ENCODE peak calls at places on chromosomes 16 and 17, in six cellular contexts. One of them, this sample, is unnamed.
A peak's percentile ranks its signal among the peaks of the same experiment; 100 is the strongest.

GRCh38 chr17:32123782-32124181 is 18.5 kb upstream of the RHOT1 start:
- DNase-seq in ovary: no peak
- DNase-seq in SJSA1: peak; percentile 47
- DNase-seq in tibial artery: no peak
- DNase-seq in GM23248: no peak
- DNase-seq in HCT116: no peak
- DNase-seq in this sample: no peak

GRCh38 chr16:54473201-54473993 is 186.8 kb upstream of the IRX3 start:
- DNase-seq in ovary: no peak
- DNase-seq in SJSA1: no peak
- DNase-seq in tibial artery: no peak
- DNase-seq in GM23248: peak; percentile 23
- DNase-seq in HCT116: no peak
- DNase-seq in this sample: no peak

GRCh38 chr17:73404246-73404645 is 92.4 kb upstream of the CDC42EP4 start:
- DNase-seq in ovary: no peak
- DNase-seq in SJSA1: no peak
- DNase-seq in tibial artery: no peak
- DNase-seq in GM23248: no peak
- DNase-seq in HCT116: no peak
- DNase-seq in this sample: peak; percentile 35

GRCh38 chr16:27967169-27967568 is 96.3 kb downstream of the GSG1L start:
- DNase-seq in ovary: no peak
- DNase-seq in SJSA1: no peak
- DNase-seq in tibial artery: no peak
- DNase-seq in GM23248: no peak
- DNase-seq in HCT116: no peak
- DNase-seq in this sample: no peak

GRCh38 chr17:60315650-60316049 is 76.3 kb downstream of the USP32 start:
- DNase-seq in ovary: no peak
- DNase-seq in SJSA1: no peak
- DNase-seq in tibial artery: no peak
- DNase-seq in GM23248: no peak
- DNase-seq in HCT116: no peak
- DNase-seq in this sample: no peak

GRCh38 chr16:50881331-50881830 is 139.5 kb downstream of the CYLD start:
- DNase-seq in ovary: no peak
- DNase-seq in SJSA1: peak; percentile 7
- DNase-seq in tibial artery: no peak
- DNase-seq in GM23248: peak; percentile 15
- DNase-seq in HCT116: no peak
- DNase-seq in this sample: no peak

GRCh38 chr16:2719328-2720062 is 529 bp downstream of the PRSS27 start:
- DNase-seq in ovary: peak; percentile 37
- DNase-seq in SJSA1: no peak
- DNase-seq in tibial artery: peak; percentile 55
- DNase-seq in GM23248: no peak
- DNase-seq in HCT116: no peak
- DNase-seq in this sample: peak; percentile 69

GRCh38 chr17:9976283-9977009 is 71.4 kb upstream of the RCVRN start:
- DNase-seq in ovary: no peak
- DNase-seq in SJSA1: no peak
- DNase-seq in tibial artery: no peak
- DNase-seq in GM23248: no peak
- DNase-seq in HCT116: no peak
- DNase-seq in this sample: no peak

GRCh38 chr17:13884347-13884746 is 185.0 kb upstream of the COX10 start:
- DNase-seq in ovary: no peak
- DNase-seq in SJSA1: no peak
- DNase-seq in tibial artery: no peak
- DNase-seq in GM23248: no peak
- DNase-seq in HCT116: no peak
- DNase-seq in this sample: no peak

GRCh38 chr17:83177611-83178532 is 98.5 kb downstream of the METRNL start:
- DNase-seq in ovary: peak; percentile 35
- DNase-seq in SJSA1: no peak
- DNase-seq in tibial artery: no peak
- DNase-seq in GM23248: no peak
- DNase-seq in HCT116: no peak
- DNase-seq in this sample: peak; percentile 70

GRCh38 chr17:50787106-50787505 is 19.8 kb upstream of the ANKRD40CL start:
- DNase-seq in ovary: no peak
- DNase-seq in SJSA1: no peak
- DNase-seq in tibial artery: no peak
- DNase-seq in GM23248: no peak
- DNase-seq in HCT116: no peak
- DNase-seq in this sample: no peak

GRCh38 chr17:79874329-79874981 is 35.2 kb upstream of the CBX4 start:
- DNase-seq in ovary: no peak
- DNase-seq in SJSA1: peak; percentile 42
- DNase-seq in tibial artery: no peak
- DNase-seq in GM23248: peak; percentile 40
- DNase-seq in HCT116: peak; percentile 72
- DNase-seq in this sample: peak; percentile 85

GRCh38 chr17:58183514-58183913 is 9.0 kb upstream of the EPX start:
- DNase-seq in ovary: no peak
- DNase-seq in SJSA1: no peak
- DNase-seq in tibial artery: no peak
- DNase-seq in GM23248: no peak
- DNase-seq in HCT116: no peak
- DNase-seq in this sample: no peak
- H3K27ac ChIP-seq in ovary: no peak overlapping the region
- H3K27ac ChIP-seq in SJSA1: no peak overlapping the region
- H3K27ac ChIP-seq in tibial artery: no peak overlapping the region
- H3K27ac ChIP-seq in GM23248: no peak overlapping the region
- H3K27ac ChIP-seq in HCT116: no peak overlapping the region
- H3K27ac ChIP-seq in this sample: no peak overlapping the region

GRCh38 chr17:75616521-75617122 is 16.6 kb upstream of the SMIM5 start:
- DNase-seq in ovary: no peak
- DNase-seq in SJSA1: no peak
- DNase-seq in tibial artery: no peak
- DNase-seq in GM23248: no peak
- DNase-seq in HCT116: no peak
- DNase-seq in this sample: no peak

GRCh38 chr17:75617218-75617617 is 16.0 kb upstream of the SMIM5 start:
- DNase-seq in ovary: no peak
- DNase-seq in SJSA1: no peak
- DNase-seq in tibial artery: no peak
- DNase-seq in GM23248: no peak
- DNase-seq in HCT116: no peak
- DNase-seq in this sample: no peak

GRCh38 chr17:75614006-75614405 is 19.2 kb upstream of the SMIM5 start:
- DNase-seq in ovary: no peak
- DNase-seq in SJSA1: no peak
- DNase-seq in tibial artery: no peak
- DNase-seq in GM23248: no peak
- DNase-seq in HCT116: no peak
- DNase-seq in this sample: no peak

GRCh38 chr17:75614556-75615270 is 18.5 kb upstream of the SMIM5 start:
- DNase-seq in ovary: no peak
- DNase-seq in SJSA1: no peak
- DNase-seq in tibial artery: no peak
- DNase-seq in GM23248: no peak
- DNase-seq in HCT116: no peak
- DNase-seq in this sample: no peak

DNA sequence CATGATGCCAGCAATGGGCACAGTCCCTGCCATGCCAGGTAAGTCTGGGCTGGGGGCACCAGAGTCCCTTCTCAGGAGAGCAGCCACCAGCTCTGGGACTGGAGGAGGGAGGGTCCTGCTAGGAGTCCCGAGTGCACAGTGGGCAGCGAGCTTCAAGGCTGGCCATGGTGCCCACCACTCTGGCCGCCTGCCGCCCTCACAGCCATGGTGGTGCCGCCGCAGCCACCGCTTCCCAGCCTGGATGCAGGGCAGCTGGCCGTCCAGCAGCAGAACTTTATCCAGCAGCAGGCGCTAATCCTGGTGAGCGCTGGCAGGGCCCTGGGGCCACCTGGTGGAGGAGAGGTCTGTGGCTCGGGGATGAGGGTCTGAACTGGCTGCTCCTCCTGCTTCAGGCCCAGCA is 17.9 kb upstream of the SMIM5 start:
- DNase-seq in ovary: no peak
- DNase-seq in SJSA1: no peak
- DNase-seq in tibial artery: no peak
- DNase-seq in GM23248: no peak
- DNase-seq in HCT116: no peak
- DNase-seq in this sample: no peak
- H3K36me3 ChIP-seq in ovary: no peaks in the 10 kb centered on the region
- H3K36me3 ChIP-seq in SJSA1: no peaks in the 10 kb centered on the region
- H3K36me3 ChIP-seq in tibial artery: peaks cover 73% of the 10 kb centered on the region
- H3K36me3 ChIP-seq in GM23248: no peaks in the 10 kb centered on the region
- H3K36me3 ChIP-seq in HCT116: no peaks in the 10 kb centered on the region
- H3K36me3 ChIP-seq in this sample: no peaks in the 10 kb centered on the region

DNA sequence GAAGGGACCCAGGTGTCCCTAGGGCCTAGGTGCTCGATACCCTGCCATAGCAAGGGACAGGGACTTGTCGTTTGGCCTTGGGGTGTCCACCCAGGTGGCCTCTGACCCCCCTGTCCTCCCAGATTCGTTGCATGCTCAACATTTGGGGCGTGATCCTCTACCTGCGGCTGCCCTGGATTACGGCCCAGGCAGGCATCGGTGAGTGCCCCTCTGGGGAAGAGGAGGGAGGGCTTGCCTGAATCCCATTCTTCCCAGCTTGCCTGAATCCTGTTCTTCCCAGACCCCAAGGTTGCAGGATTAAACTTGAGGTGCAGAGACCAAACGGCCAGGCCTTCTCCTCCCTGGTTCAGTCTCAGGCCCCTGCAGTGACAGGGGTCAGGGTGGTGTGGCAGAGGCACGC is 3.2 kb downstream of the SLC12A3 start:
- DNase-seq in ovary: no peak
- DNase-seq in SJSA1: no peak
- DNase-seq in tibial artery: no peak
- DNase-seq in GM23248: no peak
- DNase-seq in HCT116: no peak
- DNase-seq in this sample: no peak
- H3K4me1 ChIP-seq in ovary: peaks cover 2% of the 10 kb centered on the region
- H3K4me1 ChIP-seq in SJSA1: peaks cover 6% of the 10 kb centered on the region
- H3K4me1 ChIP-seq in tibial artery: no peaks in the 10 kb centered on the region
- H3K4me1 ChIP-seq in GM23248: peaks cover 4% of the 10 kb centered on the region
- H3K4me1 ChIP-seq in HCT116: peaks cover 5% of the 10 kb centered on the region
- H3K4me1 ChIP-seq in this sample: no peaks in the 10 kb centered on the region

GRCh38 chr16:74625500-74626350 is 18.8 kb upstream of the GLG1 start:
- DNase-seq in ovary: no peak
- DNase-seq in SJSA1: no peak
- DNase-seq in tibial artery: peak; percentile 6
- DNase-seq in GM23248: no peak
- DNase-seq in HCT116: no peak
- DNase-seq in this sample: no peak

GRCh38 chr16:74623846-74624245 is 16.9 kb upstream of the GLG1 start:
- DNase-seq in ovary: no peak
- DNase-seq in SJSA1: no peak
- DNase-seq in tibial artery: peak; percentile 17
- DNase-seq in GM23248: no peak
- DNase-seq in HCT116: no peak
- DNase-seq in this sample: no peak

GRCh38 chr16:74622005-74622404 is 15.1 kb upstream of the GLG1 start:
- DNase-seq in ovary: no peak
- DNase-seq in SJSA1: no peak
- DNase-seq in tibial artery: peak; percentile 20
- DNase-seq in GM23248: no peak
- DNase-seq in HCT116: no peak
- DNase-seq in this sample: no peak

GRCh38 chr16:74626741-74627416 is 20.0 kb upstream of the GLG1 start:
- DNase-seq in ovary: no peak
- DNase-seq in SJSA1: no peak
- DNase-seq in tibial artery: no peak
- DNase-seq in GM23248: peak; percentile 64
- DNase-seq in HCT116: no peak
- DNase-seq in this sample: peak; percentile 76

DNA sequence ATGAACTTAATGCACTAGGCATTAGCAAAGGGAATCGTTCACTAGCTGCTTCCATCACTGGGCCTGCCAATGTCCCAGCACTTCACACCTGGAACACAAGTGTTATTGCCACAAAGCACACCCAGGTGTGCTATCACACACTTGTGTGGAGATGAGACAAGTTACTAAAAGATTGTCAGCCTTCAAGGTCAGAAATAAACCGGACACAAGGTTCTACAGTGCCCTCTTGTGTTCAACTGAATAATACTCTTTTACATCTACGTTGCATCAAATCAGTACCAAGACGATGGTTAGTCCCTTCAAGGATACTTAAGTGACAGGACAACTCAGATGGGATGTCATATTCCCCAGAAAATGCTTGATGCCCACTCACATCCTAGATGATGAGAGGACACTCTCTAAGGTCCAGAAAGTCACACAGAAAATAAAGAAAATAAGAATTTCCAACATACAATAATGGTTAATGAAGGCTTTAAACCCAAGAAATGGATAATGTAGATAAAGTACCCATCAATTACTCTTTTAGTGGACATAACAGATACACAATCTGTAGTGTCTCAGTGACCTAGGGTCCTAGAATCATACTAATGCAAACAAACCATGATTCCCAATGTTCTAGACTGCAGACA is 16.4 kb upstream of the GLG1 start:
- DNase-seq in ovary: no peak
- DNase-seq in SJSA1: peak; percentile 35
- DNase-seq in tibial artery: peak; percentile 3
- DNase-seq in GM23248: peak; percentile 68
- DNase-seq in HCT116: no peak
- DNase-seq in this sample: peak; percentile 88
- H3K27ac ChIP-seq in ovary: no peak overlapping the region
- H3K27ac ChIP-seq in SJSA1: no peak overlapping the region
- H3K27ac ChIP-seq in tibial artery: no peak overlapping the region
- H3K27ac ChIP-seq in GM23248: no peak overlapping the region
- H3K27ac ChIP-seq in HCT116: no peak overlapping the region
- H3K27ac ChIP-seq in this sample: no peak overlapping the region

This sample was measured in osteoblast.